ENCODE peak calls at places on chromosomes 2 and 18, in eight cellular contexts. I, Y, M, L, Q, A, F and B are unnamed samples.

GRCh38 chr2:56465491-56465890 is 281.7 kb downstream of the CCDC85A start:
- DNase-seq in I (no peak), Y (no peak), M (no peak), L (no peak), Q (no peak), A (no peak), F (no peak), B (no peak)

GRCh38 chr18:58668897-58669296 is 2.4 kb upstream of the MALT1 start:
- DNase-seq in I (no peak), Y (no peak), M (no peak), L (peak), Q (no peak), A (peak), F (peak), B (peak)

GRCh38 chr2:75556679-75557366 is 3.9 kb downstream of the EVA1A start:
- DNase-seq in I (no peak), Y (no peak), M (no peak), L (no peak), Q (no peak), A (peak), F (no peak), B (no peak)

GRCh38 chr2:107719781-107720180 is 106.9 kb upstream of the RGPD4 start:
- DNase-seq in I (no peak), Y (no peak), M (peak), L (no peak), Q (no peak), A (no peak), F (no peak), B (no peak)

GRCh38 chr2:231332388-231332787 is 63.1 kb upstream of the B3GNT7 start:
- DNase-seq in I (no peak), Y (no peak), M (no peak), L (no peak), Q (no peak), A (no peak), F (no peak), B (no peak)

GRCh38 chr2:230179907-230180306 is 39.9 kb downstream of the SP110 start:
- DNase-seq in I (no peak), Y (peak), M (peak), L (no peak), Q (no peak), A (no peak), F (no peak), B (no peak)

GRCh38 chr2:144322379-144322778 is 197.5 kb downstream of the ZEB2 start:
- DNase-seq in I (no peak), Y (no peak), M (no peak), L (no peak), Q (no peak), A (no peak), F (no peak), B (no peak)

GRCh38 chr2:70974592-70974991 is 3.8 kb upstream of the ANKRD53 start:
- DNase-seq in I (no peak), Y (no peak), M (no peak), L (no peak), Q (no peak), A (no peak), F (no peak), B (no peak)

GRCh38 chr2:127913808-127914457 is 28.2 kb upstream of the AMMECR1L start:
- DNase-seq in I (no peak), Y (no peak), M (no peak), L (no peak), Q (no peak), A (no peak), F (no peak), B (no peak)

GRCh38 chr2:53970095-53970897 is 497 bp downstream of the PSME4 start:
- DNase-seq in I (peak), Y (no peak), M (peak), L (no peak), Q (no peak), A (peak), F (peak), B (no peak)

GRCh38 chr2:150125188-150125587 is 362.3 kb downstream of the RND3 start:
- DNase-seq in I (no peak), Y (no peak), M (no peak), L (no peak), Q (no peak), A (no peak), F (no peak), B (no peak)

GRCh38 chr18:41647914-41648313 is 307.1 kb upstream of the PIK3C3 start:
- DNase-seq in I (no peak), Y (no peak), M (no peak), L (no peak), Q (no peak), A (no peak), F (no peak), B (no peak)

GRCh38 chr2:45170191-45170975 is 161.1 kb upstream of the SIX2 start:
- DNase-seq in I (no peak), Y (no peak), M (peak), L (no peak), Q (no peak), A (no peak), F (no peak), B (no peak)

GRCh38 chr2:118371500-118371899 is 283.2 kb downstream of the INSIG2 start:
- DNase-seq in I (peak), Y (peak), M (peak), L (peak), Q (no peak), A (peak), F (no peak), B (no peak)

GRCh38 chr2:48134704-48135103 is 228.4 kb upstream of the FBXO11 start:
- DNase-seq in I (peak), Y (no peak), M (no peak), L (no peak), Q (no peak), A (no peak), F (no peak), B (no peak)

GRCh38 chr2:232534940-232535735 is 4.4 kb upstream of the CHRNG start:
- DNase-seq in I (no peak), Y (no peak), M (no peak), L (no peak), Q (no peak), A (no peak), F (no peak), B (no peak)

GRCh38 chr2:212618636-212619035 is 80.0 kb upstream of the ERBB4 start:
- DNase-seq in I (no peak), Y (no peak), M (no peak), L (no peak), Q (no peak), A (no peak), F (no peak), B (no peak)

GRCh38 chr2:128735296-128735960 is 416.8 kb upstream of the HS6ST1 start:
- DNase-seq in I (no peak), Y (no peak), M (peak), L (no peak), Q (no peak), A (no peak), F (no peak), B (no peak)

GRCh38 chr2:183035954-183036669 is 2.1 kb downstream of the NCKAP1 start:
- DNase-seq in I (peak), Y (no peak), M (no peak), L (no peak), Q (peak), A (no peak), F (peak), B (no peak)

GRCh38 chr2:216866515-216867095 is 6.7 kb upstream of the TNP1 start:
- DNase-seq in I (no peak), Y (no peak), M (no peak), L (no peak), Q (no peak), A (no peak), F (no peak), B (no peak)

GRCh38 chr2:71722286-71722685 is 268.9 kb downstream of the DYSF start:
- DNase-seq in I (no peak), Y (no peak), M (no peak), L (no peak), Q (no peak), A (no peak), F (no peak), B (no peak)

GRCh38 chr18:46213295-46213694 is 109.1 kb downstream of the HAUS1 start:
- DNase-seq in I (no peak), Y (no peak), M (peak), L (peak), Q (no peak), A (peak), F (peak), B (no peak)

GRCh38 chr2:145984541-145984940 is 1464.6 kb upstream of the ZEB2 start:
- DNase-seq in I (peak), Y (no peak), M (no peak), L (peak), Q (no peak), A (peak), F (peak), B (no peak)

GRCh38 chr2:109434351-109434750 is 179.4 kb downstream of the SEPTIN10 start:
- DNase-seq in I (no peak), Y (no peak), M (no peak), L (no peak), Q (no peak), A (no peak), F (no peak), B (no peak)

GRCh38 chr2:47656715-47657600 is 126.0 kb upstream of the MSH6 start:
- DNase-seq in I (no peak), Y (no peak), M (no peak), L (no peak), Q (no peak), A (no peak), F (no peak), B (no peak)

GRCh38 chr2:121001641-121002040 is 266.0 kb downstream of the GLI2 start:
- DNase-seq in I (no peak), Y (no peak), M (no peak), L (no peak), Q (no peak), A (no peak), F (no peak), B (no peak)

GRCh38 chr2:20561703-20562454 is 89.0 kb downstream of the HS1BP3 start:
- DNase-seq in I (peak), Y (no peak), M (peak), L (no peak), Q (no peak), A (no peak), F (peak), B (peak)

GRCh38 chr18:33316146-33316587 is 124.4 kb downstream of the CCDC178 start:
- DNase-seq in I (peak), Y (peak), M (peak), L (no peak), Q (no peak), A (no peak), F (no peak), B (no peak)

GRCh38 chr2:67255933-67256615 is 141.1 kb upstream of the ETAA1 start:
- DNase-seq in I (no peak), Y (no peak), M (no peak), L (no peak), Q (no peak), A (no peak), F (peak), B (no peak)

GRCh38 chr2:215434447-215435260 is 1.2 kb downstream of the FN1 start:
- DNase-seq in I (no peak), Y (no peak), M (peak), L (no peak), Q (no peak), A (no peak), F (peak), B (no peak)

GRCh38 chr2:215430528-215431187 is 5.2 kb downstream of the FN1 start:
- DNase-seq in I (no peak), Y (no peak), M (no peak), L (no peak), Q (no peak), A (no peak), F (peak), B (no peak)

GRCh38 chr2:215431290-215431689 is 4.6 kb downstream of the FN1 start:
- DNase-seq in I (no peak), Y (no peak), M (no peak), L (no peak), Q (no peak), A (no peak), F (no peak), B (no peak)

GRCh38 chr2:215432759-215433594 is 2.9 kb downstream of the FN1 start:
- DNase-seq in I (no peak), Y (no peak), M (no peak), L (no peak), Q (no peak), A (no peak), F (peak), B (no peak)

GRCh38 chr2:215431778-215432758 is 3.8 kb downstream of the FN1 start:
- DNase-seq in I (no peak), Y (no peak), M (no peak), L (no peak), Q (no peak), A (no peak), F (peak), B (no peak)
- H3K4me3 ChIP-seq in I (no peak), Y (no peak), M (no peak), L (no peak), Q (no peak), A (peak), F (peak), B (no peak)

DNA sequence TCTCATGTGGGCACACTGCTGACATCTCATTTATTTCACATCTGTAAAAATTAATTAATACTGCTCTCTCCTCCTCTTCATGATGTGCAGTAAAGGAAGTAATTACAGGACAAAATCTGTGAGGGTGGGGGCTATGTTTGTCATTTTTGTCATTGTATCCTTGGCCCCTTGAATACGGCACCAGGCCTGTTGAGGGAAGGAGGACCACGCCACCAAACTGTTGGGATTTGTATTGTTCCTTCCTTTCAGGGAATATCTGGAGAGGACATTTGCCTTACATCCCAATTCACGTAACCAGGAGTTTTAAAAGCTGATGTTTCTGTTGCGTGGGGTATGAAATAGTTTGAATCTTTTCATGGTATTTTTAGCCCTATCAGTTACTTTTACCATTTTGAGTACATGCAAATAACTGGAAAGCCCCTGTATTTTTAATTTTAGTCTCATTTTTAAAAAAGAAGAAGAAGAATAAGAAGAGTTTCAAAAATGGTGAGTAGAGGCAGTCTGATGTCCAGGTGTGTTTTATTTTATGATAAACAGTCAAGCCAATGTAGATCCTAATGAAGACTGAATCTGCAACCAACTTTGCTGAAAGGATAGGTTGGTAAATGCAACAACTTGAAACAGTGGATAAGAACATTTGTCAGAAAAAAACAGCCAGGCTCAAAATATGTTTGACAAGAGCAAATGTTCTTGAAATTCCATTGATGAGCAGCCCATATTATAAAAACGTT is 54.3 kb downstream of the RASGRP3 start:
- DNase-seq in I (no peak), Y (no peak), M (no peak), L (no peak), Q (peak), A (no peak), F (no peak), B (no peak)
- TF ChIP-seq POLR2AphosphoS5 in I (no peak), Y (no peak), M (no peak), L (no peak), Q (no peak), A (no peak), F (no peak), B (no peak)

GRCh38 chr2:136765256-136765735 is at the start of gene THSD7B:
- DNase-seq in I (no peak), Y (no peak), M (peak), L (no peak), Q (no peak), A (no peak), F (no peak), B (no peak)
- TF ChIP-seq EZH2 in I (no peak), Y (peak), M (no peak), L (no peak), Q (no peak), A (no peak), F (peak), B (no peak)

GRCh38 chr2:207663870-207664545 is 38.8 kb upstream of the METTL21A start:
- DNase-seq in I (no peak), Y (no peak), M (no peak), L (no peak), Q (no peak), A (no peak), F (no peak), B (peak)
- H3K4me3 ChIP-seq in I (no peak), Y (no peak), M (no peak), L (no peak), Q (peak), A (no peak), F (no peak), B (peak)

DNA sequence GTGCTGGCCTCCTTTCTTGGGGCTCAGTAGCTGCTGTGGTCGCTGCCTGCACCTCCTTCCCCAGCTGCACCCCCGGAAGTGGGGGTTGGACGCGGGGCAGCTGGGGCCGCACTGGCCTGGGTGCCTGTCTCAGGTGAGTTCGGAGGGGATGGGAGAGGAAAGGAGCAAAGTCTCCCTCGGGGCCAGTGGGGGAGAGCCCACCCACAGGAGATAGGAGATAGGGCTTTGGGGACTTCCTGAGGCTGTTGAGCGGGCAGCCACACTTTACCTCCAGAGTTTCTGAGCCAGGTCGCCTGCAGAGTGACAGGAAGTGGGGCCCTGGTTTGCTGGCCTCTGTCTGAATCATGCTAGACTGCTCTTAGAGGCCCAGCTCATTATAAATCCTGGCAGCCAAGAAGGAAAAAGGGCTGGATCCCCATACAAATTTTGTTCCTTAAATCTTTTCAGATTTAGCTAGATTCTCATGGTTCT is 8.1 kb downstream of the MBP start:
- DNase-seq in I (no peak), Y (no peak), M (peak), L (no peak), Q (peak), A (no peak), F (no peak), B (no peak)
- TF ChIP-seq POLR2AphosphoS5 in I (no peak), Y (no peak), M (no peak), L (no peak), Q (peak), A (no peak), F (no peak), B (no peak)

DNA sequence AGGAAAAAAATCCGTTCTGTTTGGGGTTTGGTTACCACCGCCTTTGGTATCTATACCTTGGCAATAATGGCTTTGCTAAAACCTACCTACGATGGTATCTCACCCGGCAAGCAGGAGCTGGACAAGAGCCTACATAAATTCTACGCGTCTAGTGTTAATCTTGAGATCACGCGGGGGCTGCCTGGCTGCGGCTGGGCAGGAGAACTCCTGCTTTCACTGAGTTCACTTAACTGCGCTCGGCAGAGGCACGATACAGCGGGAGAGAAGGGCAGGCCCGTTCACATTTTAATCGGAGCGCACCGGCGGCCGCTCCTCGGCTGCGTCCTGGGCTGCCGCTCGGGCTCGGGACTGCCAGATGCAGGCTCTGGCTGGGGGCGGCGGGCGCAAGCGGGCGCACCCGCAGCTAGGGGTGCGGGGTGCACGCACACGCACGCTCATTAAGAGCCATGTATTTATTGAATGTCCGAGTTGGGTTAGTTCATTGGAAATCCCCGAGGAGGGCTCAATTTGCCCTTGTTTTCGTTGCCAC is 1.7 kb upstream of the POU3F3 start:
- DNase-seq in I (no peak), Y (no peak), M (peak), L (no peak), Q (no peak), A (no peak), F (no peak), B (no peak)
- TF ChIP-seq EZH2 in I (no peak), Y (peak), M (peak), L (no peak), Q (peak), A (peak), F (peak), B (peak)

DNA sequence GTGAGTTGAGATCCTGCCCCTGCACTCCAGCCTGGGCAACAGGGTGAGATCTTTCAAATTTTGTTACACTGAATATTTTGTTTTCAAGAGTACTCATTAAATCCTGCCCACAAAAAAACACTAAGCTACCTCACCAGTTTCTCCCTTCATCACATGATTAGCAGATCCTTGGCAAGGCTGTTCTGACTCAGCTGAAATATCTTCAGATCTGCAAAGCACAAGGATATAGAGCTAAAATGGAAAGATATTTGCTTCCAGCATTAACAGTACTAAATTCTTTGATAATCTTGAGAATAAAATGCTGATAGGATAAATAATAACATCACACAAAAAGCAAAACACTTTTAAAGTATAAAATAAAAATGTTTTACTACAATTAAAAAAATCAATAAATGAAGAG is 28.3 kb upstream of the MCM6 start:
- DNase-seq in I (peak), Y (no peak), M (no peak), L (no peak), Q (no peak), A (no peak), F (no peak), B (no peak)
- H3K4me3 ChIP-seq in I (no peak), Y (no peak), M (no peak), L (no peak), Q (no peak), A (no peak), F (no peak), B (no peak)

DNA sequence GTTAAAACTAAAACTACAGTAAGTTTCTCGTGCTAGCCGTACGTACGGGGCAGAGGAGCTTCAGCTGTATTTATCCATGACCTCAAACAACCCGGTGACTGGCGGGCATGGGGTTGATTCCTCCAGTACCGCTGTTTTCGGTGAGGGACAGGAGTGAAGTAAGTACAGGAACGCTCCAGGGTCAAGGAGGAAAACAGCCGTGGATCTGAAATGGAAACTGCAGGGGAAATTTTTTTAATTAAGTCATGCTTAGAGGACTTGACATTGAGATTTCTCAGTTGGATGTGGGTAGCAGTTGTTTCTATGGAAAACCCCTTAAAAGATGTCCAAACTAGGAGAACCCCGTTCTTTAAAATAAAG is 1.2 kb downstream of the RAB12 start:
- DNase-seq in I (peak), Y (no peak), M (no peak), L (no peak), Q (no peak), A (no peak), F (peak), B (no peak)
- TF ChIP-seq POLR2AphosphoS5 in I (no peak), Y (no peak), M (no peak), L (no peak), Q (peak), A (no peak), F (no peak), B (no peak)

GRCh38 chr2:176163655-176164021 is 6.5 kb downstream of the HOXD3 start:
- DNase-seq in I (no peak), Y (no peak), M (peak), L (no peak), Q (no peak), A (no peak), F (no peak), B (no peak)

GRCh38 chr2:176162911-176163654 is 6.0 kb downstream of the HOXD3 start:
- DNase-seq in I (no peak), Y (no peak), M (peak), L (no peak), Q (no peak), A (no peak), F (no peak), B (no peak)

GRCh38 chr2:176164803-176165597 is 7.9 kb downstream of the HOXD3 start:
- DNase-seq in I (no peak), Y (no peak), M (peak), L (no peak), Q (no peak), A (no peak), F (peak), B (no peak)

GRCh38 chr2:176165598-176166055 is 8.5 kb downstream of the HOXD3 start:
- DNase-seq in I (no peak), Y (no peak), M (no peak), L (no peak), Q (no peak), A (no peak), F (no peak), B (no peak)

GRCh38 chr2:176164184-176164802 is 7.2 kb downstream of the HOXD3 start:
- DNase-seq in I (no peak), Y (no peak), M (no peak), L (no peak), Q (no peak), A (no peak), F (no peak), B (no peak)
- TF ChIP-seq EZH2 in I (no peak), Y (no peak), M (peak), L (no peak), Q (no peak), A (no peak), F (no peak), B (no peak)